ENCODE peak calls at places on chromosomes 4 and X, in five cellular contexts. One of them, this sample, is unnamed.

GRCh38 chrX:69138512-69138911 is 26.7 kb downstream of the PJA1 start:
- DNase-seq in endothelial cell of umbilical vein: no peak
- DNase-seq in mammary epithelial cell: no peak
- DNase-seq in PC-3: no peak
- DNase-seq in OCI-LY7: no peak
- DNase-seq in this sample: no peak

GRCh38 chr4:163755013-163755412 is 260.5 kb downstream of the TMA16 start:
- DNase-seq in endothelial cell of umbilical vein: no peak
- DNase-seq in mammary epithelial cell: peak; percentile 23
- DNase-seq in PC-3: peak; percentile 51
- DNase-seq in OCI-LY7: peak; percentile 55
- DNase-seq in this sample: peak; percentile 5

GRCh38 chr4:116702949-116703348 is 382.4 kb downstream of the TRAM1L1 start:
- DNase-seq in endothelial cell of umbilical vein: peak; percentile 26
- DNase-seq in mammary epithelial cell: no peak
- DNase-seq in PC-3: peak; percentile 43
- DNase-seq in OCI-LY7: peak; percentile 13
- DNase-seq in this sample: no peak

GRCh38 chr4:149521611-149522010 is 294.0 kb downstream of the IQCM start:
- DNase-seq in endothelial cell of umbilical vein: no peak
- DNase-seq in mammary epithelial cell: no peak
- DNase-seq in PC-3: peak; percentile 46
- DNase-seq in OCI-LY7: no peak
- DNase-seq in this sample: peak; percentile 31

GRCh38 chr4:155305619-155306018 is 71.1 kb downstream of the MAP9 start:
- DNase-seq in endothelial cell of umbilical vein: no peak
- DNase-seq in mammary epithelial cell: no peak
- DNase-seq in PC-3: no peak
- DNase-seq in OCI-LY7: no peak
- DNase-seq in this sample: no peak

GRCh38 chr4:85787133-85787532 is 312.2 kb downstream of the ARHGAP24 start:
- DNase-seq in endothelial cell of umbilical vein: peak; percentile 81
- DNase-seq in mammary epithelial cell: peak; percentile 60
- DNase-seq in PC-3: peak; percentile 86
- DNase-seq in OCI-LY7: no peak
- DNase-seq in this sample: no peak

GRCh38 chr4:56466910-56467283 is 520 bp upstream of the SRP72 start:
- DNase-seq in endothelial cell of umbilical vein: no peak
- DNase-seq in mammary epithelial cell: no peak
- DNase-seq in PC-3: peak; percentile 19
- DNase-seq in OCI-LY7: no peak
- DNase-seq in this sample: peak; percentile 6

GRCh38 chrX:119488749-119489148 is 20.5 kb downstream of the SLC25A5 start:
- DNase-seq in endothelial cell of umbilical vein: peak; percentile 33
- DNase-seq in mammary epithelial cell: no peak
- DNase-seq in PC-3: peak; percentile 74
- DNase-seq in OCI-LY7: peak; percentile 45
- DNase-seq in this sample: peak; percentile 49

GRCh38 chrX:133698298-133698697 is 283.0 kb upstream of the GPC4 start:
- DNase-seq in endothelial cell of umbilical vein: no peak
- DNase-seq in mammary epithelial cell: no peak
- DNase-seq in PC-3: peak; percentile 60
- DNase-seq in OCI-LY7: no peak
- DNase-seq in this sample: no peak

GRCh38 chr4:55635760-55636621 is at the start of gene NMU:
- DNase-seq in endothelial cell of umbilical vein: peak; percentile 16
- DNase-seq in mammary epithelial cell: peak; percentile 52
- DNase-seq in PC-3: peak; percentile 79
- DNase-seq in OCI-LY7: no peak
- DNase-seq in this sample: peak; percentile 79

GRCh38 chr4:129232627-129233337 is 136.8 kb downstream of the C4orf33 start:
- DNase-seq in endothelial cell of umbilical vein: no peak
- DNase-seq in mammary epithelial cell: no peak
- DNase-seq in PC-3: no peak
- DNase-seq in OCI-LY7: no peak
- DNase-seq in this sample: no peak

GRCh38 chrX:104343408-104344129 is 88.8 kb upstream of the ESX1 start:
- DNase-seq in endothelial cell of umbilical vein: peak; percentile 87
- DNase-seq in mammary epithelial cell: peak; percentile 58
- DNase-seq in PC-3: peak; percentile 94
- DNase-seq in OCI-LY7: peak; percentile 46
- DNase-seq in this sample: peak; percentile 62

GRCh38 chrX:69165116-69165651 is at the start of gene PJA1:
- DNase-seq in endothelial cell of umbilical vein: peak; percentile 66
- DNase-seq in mammary epithelial cell: peak; percentile 54
- DNase-seq in PC-3: peak; percentile 53
- DNase-seq in OCI-LY7: peak; percentile 75
- DNase-seq in this sample: peak; percentile 80

GRCh38 chrX:151970661-151971060 is 3.8 kb downstream of the GABRE start:
- DNase-seq in endothelial cell of umbilical vein: no peak
- DNase-seq in mammary epithelial cell: peak; percentile 82
- DNase-seq in PC-3: peak; percentile 65
- DNase-seq in OCI-LY7: no peak
- DNase-seq in this sample: no peak

GRCh38 chr4:66014146-66014765 is 344.0 kb upstream of the EPHA5 start:
- DNase-seq in endothelial cell of umbilical vein: no peak
- DNase-seq in mammary epithelial cell: no peak
- DNase-seq in PC-3: no peak
- DNase-seq in OCI-LY7: no peak
- DNase-seq in this sample: peak; percentile 88

GRCh38 chr4:107823870-107824366 is 814 bp upstream of the SGMS2 start:
- DNase-seq in endothelial cell of umbilical vein: no peak
- DNase-seq in mammary epithelial cell: no peak
- DNase-seq in PC-3: no peak
- DNase-seq in OCI-LY7: no peak
- DNase-seq in this sample: no peak

GRCh38 chrX:2889045-2889605 is 40.0 kb downstream of the ARSD start:
- DNase-seq in endothelial cell of umbilical vein: no peak
- DNase-seq in mammary epithelial cell: no peak
- DNase-seq in PC-3: no peak
- DNase-seq in OCI-LY7: no peak
- DNase-seq in this sample: no peak

GRCh38 chrX:41029332-41029731 is 55.9 kb upstream of the USP9X start:
- DNase-seq in endothelial cell of umbilical vein: no peak
- DNase-seq in mammary epithelial cell: no peak
- DNase-seq in PC-3: peak; percentile 55
- DNase-seq in OCI-LY7: no peak
- DNase-seq in this sample: no peak

GRCh38 chrX:133892337-133892736 is 93.1 kb downstream of the GPC3 start:
- DNase-seq in endothelial cell of umbilical vein: no peak
- DNase-seq in mammary epithelial cell: no peak
- DNase-seq in PC-3: no peak
- DNase-seq in OCI-LY7: no peak
- DNase-seq in this sample: peak; percentile 45

GRCh38 chr4:176584031-176584430 is 208.7 kb downstream of the VEGFC start:
- DNase-seq in endothelial cell of umbilical vein: no peak
- DNase-seq in mammary epithelial cell: no peak
- DNase-seq in PC-3: no peak
- DNase-seq in OCI-LY7: no peak
- DNase-seq in this sample: no peak

GRCh38 chr4:86482851-86483490 is 111.1 kb upstream of the PTPN13 start:
- DNase-seq in endothelial cell of umbilical vein: no peak
- DNase-seq in mammary epithelial cell: no peak
- DNase-seq in PC-3: peak; percentile 6
- DNase-seq in OCI-LY7: no peak
- DNase-seq in this sample: peak; percentile 94

GRCh38 chr4:186840771-186841301 is 117.2 kb upstream of the FAT1 start:
- DNase-seq in endothelial cell of umbilical vein: no peak
- DNase-seq in mammary epithelial cell: no peak
- DNase-seq in PC-3: no peak
- DNase-seq in OCI-LY7: no peak
- DNase-seq in this sample: no peak

GRCh38 chr4:1825326-1825725 is 30.6 kb downstream of the LETM1 start:
- DNase-seq in endothelial cell of umbilical vein: no peak
- DNase-seq in mammary epithelial cell: no peak
- DNase-seq in PC-3: no peak
- DNase-seq in OCI-LY7: no peak
- DNase-seq in this sample: no peak

GRCh38 chr4:95248713-95249401 is 299.9 kb downstream of the UNC5C start:
- DNase-seq in endothelial cell of umbilical vein: no peak
- DNase-seq in mammary epithelial cell: peak; percentile 24
- DNase-seq in PC-3: peak; percentile 85
- DNase-seq in OCI-LY7: no peak
- DNase-seq in this sample: no peak

GRCh38 chrX:135489542-135489941 is 30.9 kb upstream of the INTS6L start:
- DNase-seq in endothelial cell of umbilical vein: no peak
- DNase-seq in mammary epithelial cell: no peak
- DNase-seq in PC-3: no peak
- DNase-seq in OCI-LY7: peak; percentile 33
- DNase-seq in this sample: no peak

GRCh38 chr4:165537028-165537648 is 158.3 kb downstream of the CPE start:
- DNase-seq in endothelial cell of umbilical vein: peak; percentile 83
- DNase-seq in mammary epithelial cell: peak; percentile 37
- DNase-seq in PC-3: peak; percentile 77
- DNase-seq in OCI-LY7: peak; percentile 52
- DNase-seq in this sample: peak; percentile 73

GRCh38 chr4:185305979-185306442 is 89.7 kb downstream of the LRP2BP start:
- DNase-seq in endothelial cell of umbilical vein: peak; percentile 27
- DNase-seq in mammary epithelial cell: peak; percentile 99
- DNase-seq in PC-3: peak; percentile 95
- DNase-seq in OCI-LY7: no peak
- DNase-seq in this sample: peak; percentile 92
- H3K4me2 ChIP-seq in endothelial cell of umbilical vein: no peak overlapping the region
- H3K4me2 ChIP-seq in mammary epithelial cell: peak overlapping the region; percentile 74
- H3K4me2 ChIP-seq in PC-3: peak overlapping the region; percentile 75
- H3K4me2 ChIP-seq in OCI-LY7: peak overlapping the region; percentile 71
- H3K4me2 ChIP-seq in this sample: peak overlapping the region; percentile 61

DNA sequence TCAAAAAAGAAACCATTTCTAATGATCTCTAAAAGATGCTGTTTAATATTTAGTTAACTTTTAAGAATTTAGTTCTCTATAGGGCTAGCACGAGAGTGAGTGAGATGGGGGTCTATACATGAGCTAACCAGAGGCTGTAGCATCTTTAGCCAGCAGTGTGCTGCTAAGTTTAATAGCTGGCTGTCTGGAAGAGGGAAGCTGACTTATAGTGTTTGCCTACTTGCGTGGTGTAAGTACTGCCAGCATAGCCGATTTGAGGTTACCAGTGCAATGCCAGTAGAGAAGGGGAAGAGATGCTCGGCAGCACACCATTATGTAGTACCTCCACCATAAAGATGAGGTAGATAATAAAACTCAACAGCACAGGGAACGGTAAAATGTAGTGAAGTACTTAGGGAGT is 47.1 kb upstream of the TMEM131L start:
- DNase-seq in endothelial cell of umbilical vein: no peak
- DNase-seq in mammary epithelial cell: no peak
- DNase-seq in PC-3: no peak
- DNase-seq in OCI-LY7: peak; percentile 68
- DNase-seq in this sample: no peak
- H3K4me2 ChIP-seq in endothelial cell of umbilical vein: no peak overlapping the region
- H3K4me2 ChIP-seq in mammary epithelial cell: no peak overlapping the region
- H3K4me2 ChIP-seq in PC-3: no peak overlapping the region
- H3K4me2 ChIP-seq in OCI-LY7: peak overlapping the region; percentile 82
- H3K4me2 ChIP-seq in this sample: no peak overlapping the region

GRCh38 chrX:120755066-120755846 is 120.4 kb downstream of the CT47B1 start:
- DNase-seq in endothelial cell of umbilical vein: no peak
- DNase-seq in mammary epithelial cell: no peak
- DNase-seq in PC-3: no peak
- DNase-seq in OCI-LY7: peak; percentile 84
- DNase-seq in this sample: peak; percentile 3
- H3K4me2 ChIP-seq in endothelial cell of umbilical vein: no peak overlapping the region
- H3K4me2 ChIP-seq in mammary epithelial cell: no peak overlapping the region
- H3K4me2 ChIP-seq in PC-3: no peak overlapping the region
- H3K4me2 ChIP-seq in OCI-LY7: peak overlapping the region; percentile 80
- H3K4me2 ChIP-seq in this sample: peak overlapping the region; percentile 18

GRCh38 chr4:7901274-7901845 is 38.3 kb downstream of the AFAP1 start:
- DNase-seq in endothelial cell of umbilical vein: no peak
- DNase-seq in mammary epithelial cell: no peak
- DNase-seq in PC-3: no peak
- DNase-seq in OCI-LY7: no peak
- DNase-seq in this sample: peak; percentile 20
- H3K4me2 ChIP-seq in endothelial cell of umbilical vein: no peak overlapping the region
- H3K4me2 ChIP-seq in mammary epithelial cell: no peak overlapping the region
- H3K4me2 ChIP-seq in PC-3: no peak overlapping the region
- H3K4me2 ChIP-seq in OCI-LY7: no peak overlapping the region
- H3K4me2 ChIP-seq in this sample: peak overlapping the region; percentile 26

GRCh38 chr4:138225477-138225876 is 16.7 kb downstream of the SLC7A11 start:
- DNase-seq in endothelial cell of umbilical vein: peak; percentile 66
- DNase-seq in mammary epithelial cell: no peak
- DNase-seq in PC-3: no peak
- DNase-seq in OCI-LY7: no peak
- DNase-seq in this sample: no peak

GRCh38 chr4:138224614-138225013 is 17.5 kb downstream of the SLC7A11 start:
- DNase-seq in endothelial cell of umbilical vein: no peak
- DNase-seq in mammary epithelial cell: no peak
- DNase-seq in PC-3: no peak
- DNase-seq in OCI-LY7: no peak
- DNase-seq in this sample: no peak

GRCh38 chr4:138218976-138219375 is 23.2 kb downstream of the SLC7A11 start:
- DNase-seq in endothelial cell of umbilical vein: no peak
- DNase-seq in mammary epithelial cell: no peak
- DNase-seq in PC-3: no peak
- DNase-seq in OCI-LY7: no peak
- DNase-seq in this sample: no peak

GRCh38 chr4:138223191-138223910 is 18.8 kb downstream of the SLC7A11 start:
- DNase-seq in endothelial cell of umbilical vein: peak; percentile 37
- DNase-seq in mammary epithelial cell: no peak
- DNase-seq in PC-3: no peak
- DNase-seq in OCI-LY7: peak; percentile 71
- DNase-seq in this sample: peak; percentile 63

DNA sequence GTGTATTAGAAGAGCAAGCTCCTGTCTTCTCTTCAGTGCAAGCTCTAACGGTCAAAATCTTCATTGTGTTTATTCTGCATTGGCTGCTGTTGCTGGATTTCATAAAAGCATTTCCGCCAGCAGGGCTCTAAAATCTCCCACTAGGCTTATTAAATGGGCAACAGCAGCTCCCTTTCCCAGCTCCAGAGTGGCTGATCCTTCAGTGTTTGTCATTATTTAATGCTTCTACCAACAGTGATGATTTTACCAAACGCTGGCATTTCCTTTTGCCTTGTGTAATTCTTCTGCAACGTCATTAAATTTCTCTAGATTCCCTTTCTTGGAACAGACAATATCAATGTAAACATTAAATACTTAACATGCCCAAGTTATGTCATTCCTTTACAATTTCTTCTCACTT is 20.1 kb downstream of the SLC7A11 start:
- DNase-seq in endothelial cell of umbilical vein: peak; percentile 79
- DNase-seq in mammary epithelial cell: no peak
- DNase-seq in PC-3: peak; percentile 18
- DNase-seq in OCI-LY7: no peak
- DNase-seq in this sample: no peak
- H3K4me2 ChIP-seq in endothelial cell of umbilical vein: peak overlapping the region; percentile 39
- H3K4me2 ChIP-seq in mammary epithelial cell: no peak overlapping the region
- H3K4me2 ChIP-seq in PC-3: no peak overlapping the region
- H3K4me2 ChIP-seq in OCI-LY7: no peak overlapping the region
- H3K4me2 ChIP-seq in this sample: peak overlapping the region; percentile 63

This sample was measured in neural progenitor cell.